ENCODE peak calls at places on chromosomes 1 and 21, in nine cellular contexts. Q is A549; M is hepatic stellate cell; A is CD4-positive, CD25-positive, alpha-beta regulatory T cell; J is HFFc6; C is GM23248; G is EL; D is dorsolateral prefrontal cortex; I is activated T-helper 1 cell treated with Interleukin-2 at 50 U/mL for 16 hours. H is an unnamed sample.

GRCh38 chr1:59041878-59042277 is 255.0 kb upstream of the FGGY start:
- DNase-seq in C (peak), G (peak), I (no peak), M (no peak), A (no peak), J (no peak), D (no peak), Q (no peak), H (no peak)

GRCh38 chr1:114386129-114387037 is 124.6 kb downstream of the TRIM33 start:
- DNase-seq in Q (no peak), D (no peak), I (no peak), G (no peak), C (no peak), M (no peak), A (no peak), J (no peak), H (no peak)

GRCh38 chr1:185813401-185813979 is 79.3 kb downstream of the HMCN1 start:
- DNase-seq in J (peak), A (peak), D (no peak), M (peak), I (no peak), C (peak), Q (peak), G (peak), H (no peak)

GRCh38 chr1:215556996-215557395 is 10.1 kb upstream of the KCTD3 start:
- DNase-seq in A (no peak), G (no peak), I (no peak), D (no peak), M (no peak), J (no peak), C (no peak), Q (no peak), H (no peak)

GRCh38 chr1:198656500-198656932 is 17.7 kb downstream of the PTPRC start:
- DNase-seq in M (no peak), J (peak), D (no peak), A (peak), Q (no peak), I (peak), G (peak), C (no peak), H (peak)

GRCh38 chr21:38811257-38811656 is 5.5 kb downstream of the ETS2 start:
- DNase-seq in C (peak), D (no peak), A (no peak), G (peak), J (peak), I (no peak), M (no peak), Q (no peak), H (no peak)

GRCh38 chr21:36044056-36044455 is 16.3 kb downstream of the SETD4 start:
- DNase-seq in I (no peak), C (no peak), J (no peak), Q (no peak), A (no peak), G (no peak), D (no peak), M (no peak), H (no peak)

GRCh38 chr1:30880631-30881155 is 27.9 kb downstream of the SDC3 start:
- DNase-seq in C (no peak), A (no peak), Q (no peak), I (no peak), D (no peak), J (no peak), G (no peak), M (no peak), H (no peak)

GRCh38 chr1:203678943-203679661 is 52.5 kb downstream of the ATP2B4 start:
- DNase-seq in A (no peak), J (no peak), G (no peak), M (no peak), D (no peak), Q (no peak), I (no peak), C (no peak), H (no peak)

GRCh38 chr1:99004270-99005141 is at the start of gene PLPPR5:
- DNase-seq in J (no peak), I (no peak), C (peak), M (peak), D (peak), Q (no peak), A (peak), G (peak), H (no peak)

H was measured in effector memory CD4-positive, alpha-beta T cell.